ENCODE peak calls at places on chromosomes 7 and 10, in six cellular contexts. One of them, this sample, is unnamed.

GRCh38 chr10:75418287-75418686 is 13.1 kb upstream of the LRMDA start:
- DNase-seq in A549: no peak
- DNase-seq in HepG2: no peak
- DNase-seq in HCT116: no peak
- DNase-seq in IMR-90: no peak
- DNase-seq in GM12878: no peak
- DNase-seq in this sample: no peak

GRCh38 chr7:42766810-42767423 is 145.0 kb downstream of the C7orf25 start:
- DNase-seq in HCT116: no peak
- DNase-seq in GM12878: no peak
- DNase-seq in HepG2: no peak
- DNase-seq in A549: no peak
- DNase-seq in IMR-90: no peak
- DNase-seq in this sample: no peak

GRCh38 chr7:121083790-121084251 is 95.3 kb downstream of the CPED1 start:
- DNase-seq in A549: no peak
- DNase-seq in IMR-90: peak; percentile 51
- DNase-seq in HepG2: no peak
- DNase-seq in HCT116: no peak
- DNase-seq in GM12878: no peak
- DNase-seq in this sample: no peak

GRCh38 chr10:100725869-100726426 is 19.4 kb upstream of the PAX2 start:
- DNase-seq in HepG2: no peak
- DNase-seq in IMR-90: no peak
- DNase-seq in HCT116: no peak
- DNase-seq in GM12878: no peak
- DNase-seq in A549: no peak
- DNase-seq in this sample: no peak

GRCh38 chr10:132253092-132253687 is 54.6 kb downstream of the STK32C start:
- DNase-seq in HCT116: no peak
- DNase-seq in IMR-90: no peak
- DNase-seq in HepG2: no peak
- DNase-seq in A549: no peak
- DNase-seq in GM12878: no peak
- DNase-seq in this sample: no peak

GRCh38 chr10:42950606-42951485 is 126.0 kb upstream of the RET start:
- DNase-seq in GM12878: no peak
- DNase-seq in HepG2: no peak
- DNase-seq in HCT116: no peak
- DNase-seq in A549: no peak
- DNase-seq in IMR-90: no peak
- DNase-seq in this sample: no peak

GRCh38 chr7:158302274-158303070 is 285.2 kb downstream of the PTPRN2 start:
- DNase-seq in IMR-90: no peak
- DNase-seq in HepG2: no peak
- DNase-seq in HCT116: no peak
- DNase-seq in A549: no peak
- DNase-seq in GM12878: no peak
- DNase-seq in this sample: no peak

GRCh38 chr10:11851910-11852309 is 28.8 kb downstream of the PROSER2 start:
- DNase-seq in HCT116: no peak
- DNase-seq in A549: no peak
- DNase-seq in GM12878: no peak
- DNase-seq in HepG2: no peak
- DNase-seq in IMR-90: no peak
- DNase-seq in this sample: no peak

GRCh38 chr10:132131581-132132250 is 55.0 kb upstream of the DPYSL4 start:
- DNase-seq in A549: no peak
- DNase-seq in HepG2: no peak
- DNase-seq in GM12878: no peak
- DNase-seq in HCT116: no peak
- DNase-seq in IMR-90: no peak
- DNase-seq in this sample: no peak

GRCh38 chr10:45423976-45424499 is 50.0 kb downstream of the ALOX5 start:
- DNase-seq in HepG2: no peak
- DNase-seq in IMR-90: no peak
- DNase-seq in GM12878: no peak
- DNase-seq in A549: no peak
- DNase-seq in HCT116: no peak
- DNase-seq in this sample: no peak

GRCh38 chr7:81190997-81191747 is 272.3 kb upstream of the SEMA3C start:
- DNase-seq in HepG2: peak; percentile 12
- DNase-seq in IMR-90: peak; percentile 56
- DNase-seq in GM12878: no peak
- DNase-seq in HCT116: peak; percentile 7
- DNase-seq in A549: peak; percentile 60
- DNase-seq in this sample: peak; percentile 21

GRCh38 chr7:13827716-13828115 is 161.8 kb downstream of the ETV1 start:
- DNase-seq in GM12878: no peak
- DNase-seq in HepG2: no peak
- DNase-seq in IMR-90: peak; percentile 89
- DNase-seq in HCT116: no peak
- DNase-seq in A549: no peak
- DNase-seq in this sample: no peak

GRCh38 chr7:64965594-64965993 is 25.2 kb downstream of the ZNF117 start:
- DNase-seq in A549: no peak
- DNase-seq in GM12878: no peak
- DNase-seq in HepG2: no peak
- DNase-seq in HCT116: no peak
- DNase-seq in IMR-90: no peak
- DNase-seq in this sample: no peak

GRCh38 chr7:93011351-93012294 is 106.2 kb downstream of the SAMD9 start:
- DNase-seq in GM12878: no peak
- DNase-seq in HepG2: no peak
- DNase-seq in A549: no peak
- DNase-seq in HCT116: no peak
- DNase-seq in IMR-90: peak; percentile 99
- DNase-seq in this sample: no peak

GRCh38 chr10:130492266-130492934 is 356.2 kb downstream of the GLRX3 start:
- DNase-seq in A549: no peak
- DNase-seq in IMR-90: no peak
- DNase-seq in GM12878: no peak
- DNase-seq in HepG2: no peak
- DNase-seq in HCT116: no peak
- DNase-seq in this sample: no peak

GRCh38 chr10:114566064-114566463 is 92.0 kb downstream of the ABLIM1 start:
- DNase-seq in HCT116: no peak
- DNase-seq in HepG2: no peak
- DNase-seq in GM12878: no peak
- DNase-seq in IMR-90: no peak
- DNase-seq in A549: no peak
- DNase-seq in this sample: no peak
- TF ChIP-seq RAD21 in HCT116: no peak
- TF ChIP-seq RAD21 in HepG2: no peak
- TF ChIP-seq RAD21 in GM12878: no peak
- TF ChIP-seq RAD21 in IMR-90: no peak
- TF ChIP-seq RAD21 in A549: no peak
- TF ChIP-seq RAD21 in this sample: no peak

DNA sequence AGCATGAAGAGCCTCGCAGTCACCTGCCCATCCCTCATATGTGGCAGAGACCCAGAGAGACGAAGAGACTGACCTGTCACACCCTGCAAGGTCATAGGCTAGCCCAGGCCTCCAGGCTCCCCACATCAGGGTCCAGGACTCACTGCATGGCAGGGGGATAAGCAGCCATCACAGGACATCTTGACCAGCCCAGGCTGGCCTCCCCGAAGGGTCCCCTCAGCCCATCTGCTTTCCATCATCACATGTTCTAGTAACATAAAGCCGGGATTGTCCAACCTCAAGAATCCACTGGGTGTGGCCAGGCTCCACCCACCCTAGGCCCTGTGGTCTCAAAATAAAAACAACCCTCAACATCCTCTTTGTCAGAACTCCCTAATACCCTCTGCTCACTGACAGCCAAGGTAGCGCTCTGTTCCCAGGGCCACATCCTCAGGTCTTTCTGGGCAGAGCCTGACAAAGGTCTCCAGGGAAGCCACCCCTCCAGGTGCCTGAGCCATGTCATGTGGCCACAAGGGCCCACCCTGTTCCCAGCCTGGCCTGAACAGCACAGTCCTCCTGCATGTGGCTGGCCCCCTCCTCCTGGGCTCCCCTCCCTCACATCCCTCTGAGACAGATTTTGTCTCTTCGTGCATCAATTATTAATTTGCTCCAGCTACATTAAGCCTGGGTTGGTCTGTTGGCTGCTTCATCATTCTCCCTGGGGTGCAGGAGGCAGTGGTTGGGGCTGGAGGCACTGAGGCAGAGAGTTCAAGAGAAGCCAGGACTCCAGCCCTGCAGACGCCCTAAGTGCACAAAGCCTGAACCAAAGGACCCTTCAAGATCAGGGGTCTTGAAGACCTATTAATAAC is 131.8 kb upstream of the UNC5B start:
- DNase-seq in GM12878: no peak
- DNase-seq in HCT116: no peak
- DNase-seq in HepG2: no peak
- DNase-seq in IMR-90: no peak
- DNase-seq in A549: no peak
- DNase-seq in this sample: no peak
- TF ChIP-seq RAD21 in GM12878: no peak
- TF ChIP-seq RAD21 in HCT116: no peak
- TF ChIP-seq RAD21 in HepG2: no peak
- TF ChIP-seq RAD21 in IMR-90: no peak
- TF ChIP-seq RAD21 in A549: no peak
- TF ChIP-seq RAD21 in this sample: no peak

GRCh38 chr7:44097064-44097932 is 6.8 kb upstream of the AEBP1 start:
- DNase-seq in IMR-90: no peak
- DNase-seq in GM12878: peak; percentile 15
- DNase-seq in HepG2: no peak
- DNase-seq in HCT116: no peak
- DNase-seq in A549: no peak
- DNase-seq in this sample: no peak
- TF ChIP-seq RAD21 in IMR-90: no peak
- TF ChIP-seq RAD21 in GM12878: no peak
- TF ChIP-seq RAD21 in HepG2: no peak
- TF ChIP-seq RAD21 in HCT116: no peak
- TF ChIP-seq RAD21 in A549: no peak
- TF ChIP-seq RAD21 in this sample: no peak

GRCh38 chr7:36895112-36895511 is 170.8 kb upstream of the AOAH start:
- DNase-seq in A549: no peak
- DNase-seq in HCT116: no peak
- DNase-seq in GM12878: no peak
- DNase-seq in HepG2: no peak
- DNase-seq in IMR-90: no peak
- DNase-seq in this sample: no peak

GRCh38 chr7:36898186-36898585 is 173.9 kb upstream of the AOAH start:
- DNase-seq in GM12878: no peak
- DNase-seq in HCT116: no peak
- DNase-seq in A549: no peak
- DNase-seq in HepG2: no peak
- DNase-seq in IMR-90: no peak
- DNase-seq in this sample: no peak

GRCh38 chr7:36896418-36896817 is 172.1 kb upstream of the AOAH start:
- DNase-seq in HCT116: no peak
- DNase-seq in A549: no peak
- DNase-seq in HepG2: no peak
- DNase-seq in IMR-90: no peak
- DNase-seq in GM12878: no peak
- DNase-seq in this sample: no peak

GRCh38 chr7:36896956-36897594 is 172.8 kb upstream of the AOAH start:
- DNase-seq in HCT116: no peak
- DNase-seq in HepG2: no peak
- DNase-seq in A549: no peak
- DNase-seq in GM12878: no peak
- DNase-seq in IMR-90: no peak
- DNase-seq in this sample: peak; percentile 75

GRCh38 chr7:36894190-36894589 is 169.9 kb upstream of the AOAH start:
- DNase-seq in GM12878: no peak
- DNase-seq in IMR-90: no peak
- DNase-seq in HepG2: no peak
- DNase-seq in HCT116: no peak
- DNase-seq in A549: no peak
- DNase-seq in this sample: no peak
- TF ChIP-seq RAD21 in GM12878: no peak
- TF ChIP-seq RAD21 in IMR-90: no peak
- TF ChIP-seq RAD21 in HepG2: no peak
- TF ChIP-seq RAD21 in HCT116: no peak
- TF ChIP-seq RAD21 in A549: no peak
- TF ChIP-seq RAD21 in this sample: no peak

DNA sequence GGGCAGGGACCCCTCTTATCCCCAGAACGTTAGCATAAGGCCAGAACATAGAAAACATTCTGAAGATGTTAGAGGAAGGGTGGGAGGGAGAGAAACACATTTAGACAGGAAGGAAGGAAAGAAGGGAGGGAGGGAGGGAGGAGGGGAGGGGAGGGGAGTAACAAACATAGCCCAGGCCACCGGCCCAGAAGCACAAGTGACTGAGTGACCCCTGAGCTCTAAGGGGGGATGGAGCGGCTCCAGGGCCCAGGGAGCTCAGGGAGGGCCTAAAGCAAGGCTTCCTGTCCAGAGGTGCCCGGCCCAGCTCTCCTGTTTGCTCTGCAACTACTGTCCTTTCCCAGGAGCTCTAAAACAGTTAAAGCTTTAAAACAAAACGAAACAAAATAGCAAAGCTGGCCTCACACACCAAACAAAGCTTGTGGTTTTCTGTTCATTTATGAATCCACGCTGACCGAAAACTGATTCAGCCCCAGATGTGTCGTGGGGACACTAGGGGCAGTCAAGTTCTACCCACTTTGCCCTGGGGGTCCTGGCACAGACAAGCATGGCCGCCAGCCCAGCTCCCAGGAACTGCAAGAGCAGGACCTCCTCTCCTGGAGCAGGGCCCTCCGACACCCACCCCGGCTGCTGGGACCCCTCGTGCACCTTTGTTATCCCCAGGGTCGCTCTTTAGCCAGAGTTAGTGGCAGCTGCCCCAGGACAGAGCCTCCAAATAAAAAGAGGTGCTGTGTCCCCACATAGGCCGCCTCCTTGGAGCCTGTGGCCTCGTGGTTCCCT is 496.2 kb upstream of the FOXK1 start:
- DNase-seq in A549: no peak
- DNase-seq in GM12878: no peak
- DNase-seq in HCT116: no peak
- DNase-seq in IMR-90: no peak
- DNase-seq in HepG2: no peak
- DNase-seq in this sample: no peak
- TF ChIP-seq RAD21 in A549: no peak
- TF ChIP-seq RAD21 in GM12878: no peak
- TF ChIP-seq RAD21 in HCT116: no peak
- TF ChIP-seq RAD21 in IMR-90: no peak
- TF ChIP-seq RAD21 in HepG2: no peak
- TF ChIP-seq RAD21 in this sample: no peak